ENCODE peak calls at places on chromosomes 1 and 21, in eight cellular contexts. One of them, this sample, is unnamed.

GRCh38 chr1:45001011-45001481 is 10.1 kb downstream of the HECTD3 start:
- DNase-seq in NCI-H1930: no peak
- DNase-seq in KBM-7: no peak
- DNase-seq in kidney tubule cell: no peak
- DNase-seq in KG1: no peak
- DNase-seq in fibroblast of mammary gland: no peak
- DNase-seq in HT-29: peak; percentile 19
- DNase-seq in activated naive CD4-positive, alpha-beta T cell: no peak
- DNase-seq in this sample: no peak

GRCh38 chr1:214378492-214378891 is 97.5 kb downstream of the SMYD2 start:
- DNase-seq in HT-29: no peak
- DNase-seq in KG1: no peak
- DNase-seq in kidney tubule cell: no peak
- DNase-seq in KBM-7: no peak
- DNase-seq in activated naive CD4-positive, alpha-beta T cell: no peak
- DNase-seq in NCI-H1930: no peak
- DNase-seq in fibroblast of mammary gland: no peak
- DNase-seq in this sample: no peak

GRCh38 chr1:109904105-109904817 is 6.4 kb upstream of the CSF1 start:
- DNase-seq in fibroblast of mammary gland: no peak
- DNase-seq in KG1: no peak
- DNase-seq in activated naive CD4-positive, alpha-beta T cell: no peak
- DNase-seq in KBM-7: no peak
- DNase-seq in NCI-H1930: no peak
- DNase-seq in HT-29: no peak
- DNase-seq in kidney tubule cell: no peak
- DNase-seq in this sample: no peak

GRCh38 chr1:30329263-30329753 is 394.1 kb downstream of the MATN1 start:
- DNase-seq in HT-29: no peak
- DNase-seq in fibroblast of mammary gland: no peak
- DNase-seq in kidney tubule cell: no peak
- DNase-seq in KG1: no peak
- DNase-seq in NCI-H1930: no peak
- DNase-seq in KBM-7: no peak
- DNase-seq in activated naive CD4-positive, alpha-beta T cell: no peak
- DNase-seq in this sample: no peak

GRCh38 chr1:202599669-202600431 is 110.4 kb downstream of the SYT2 start:
- DNase-seq in kidney tubule cell: peak; percentile 82
- DNase-seq in KBM-7: peak; percentile 44
- DNase-seq in HT-29: peak; percentile 85
- DNase-seq in activated naive CD4-positive, alpha-beta T cell: no peak
- DNase-seq in fibroblast of mammary gland: peak; percentile 80
- DNase-seq in KG1: no peak
- DNase-seq in NCI-H1930: peak; percentile 28
- DNase-seq in this sample: peak; percentile 89

GRCh38 chr21:16358021-16358420 is 628.2 kb downstream of the USP25 start:
- DNase-seq in kidney tubule cell: no peak
- DNase-seq in activated naive CD4-positive, alpha-beta T cell: no peak
- DNase-seq in KG1: no peak
- DNase-seq in NCI-H1930: no peak
- DNase-seq in fibroblast of mammary gland: no peak
- DNase-seq in KBM-7: no peak
- DNase-seq in HT-29: no peak
- DNase-seq in this sample: no peak

GRCh38 chr1:108050911-108051624 is 86.1 kb upstream of the VAV3 start:
- DNase-seq in KBM-7: peak; percentile 89
- DNase-seq in NCI-H1930: no peak
- DNase-seq in activated naive CD4-positive, alpha-beta T cell: no peak
- DNase-seq in fibroblast of mammary gland: peak; percentile 31
- DNase-seq in KG1: peak; percentile 86
- DNase-seq in kidney tubule cell: no peak
- DNase-seq in HT-29: no peak
- DNase-seq in this sample: no peak

GRCh38 chr1:8351693-8352470 is 34.0 kb downstream of the SLC45A1 start:
- DNase-seq in activated naive CD4-positive, alpha-beta T cell: no peak
- DNase-seq in fibroblast of mammary gland: no peak
- DNase-seq in KG1: no peak
- DNase-seq in KBM-7: peak; percentile 17
- DNase-seq in HT-29: peak; percentile 40
- DNase-seq in kidney tubule cell: no peak
- DNase-seq in NCI-H1930: no peak
- DNase-seq in this sample: peak; percentile 52

GRCh38 chr1:230196077-230196476 is 129.0 kb downstream of the GALNT2 start:
- DNase-seq in KBM-7: no peak
- DNase-seq in HT-29: no peak
- DNase-seq in activated naive CD4-positive, alpha-beta T cell: no peak
- DNase-seq in NCI-H1930: no peak
- DNase-seq in fibroblast of mammary gland: no peak
- DNase-seq in KG1: no peak
- DNase-seq in kidney tubule cell: no peak
- DNase-seq in this sample: no peak

This sample was measured in DMS53.